ENCODE peak calls at places on chromosomes 16 and 17, in eight cellular contexts. One of them, this sample, is unnamed.

GRCh38 chr16:67528222-67528869 is at the start of gene RIPOR1:
- DNase-seq in pancreas: peak; percentile 67
- DNase-seq in SW480: peak; percentile 43
- DNase-seq in HS-5: no peak
- DNase-seq in NCI-H1417: no peak
- DNase-seq in NCI-H1105: no peak
- DNase-seq in activated CD4-positive, CD25-positive, alpha-beta regulatory T cell: no peak
- DNase-seq in stimulated activated naive CD8-positive, alpha-beta T cell treated with anti-CD3 and anti-CD28 coated beads, Interleukin-15, Interleukin-2, amounts not matched to agents 100 U/mL and 50 U/mL, for 24 hours: peak; percentile 64
- DNase-seq in this sample: peak; percentile 40

GRCh38 chr16:46658925-46659324 is 30.1 kb downstream of the VPS35 start:
- DNase-seq in pancreas: no peak
- DNase-seq in SW480: no peak
- DNase-seq in HS-5: no peak
- DNase-seq in NCI-H1417: no peak
- DNase-seq in NCI-H1105: no peak
- DNase-seq in activated CD4-positive, CD25-positive, alpha-beta regulatory T cell: no peak
- DNase-seq in stimulated activated naive CD8-positive, alpha-beta T cell treated with anti-CD3 and anti-CD28 coated beads, Interleukin-15, Interleukin-2, amounts not matched to agents 100 U/mL and 50 U/mL, for 24 hours: peak; percentile 38
- DNase-seq in this sample: no peak

GRCh38 chr16:29023279-29024278 is 38.7 kb downstream of the LAT start:
- DNase-seq in pancreas: no peak
- DNase-seq in SW480: no peak
- DNase-seq in HS-5: no peak
- DNase-seq in NCI-H1417: no peak
- DNase-seq in NCI-H1105: no peak
- DNase-seq in activated CD4-positive, CD25-positive, alpha-beta regulatory T cell: no peak
- DNase-seq in stimulated activated naive CD8-positive, alpha-beta T cell treated with anti-CD3 and anti-CD28 coated beads, Interleukin-15, Interleukin-2, amounts not matched to agents 100 U/mL and 50 U/mL, for 24 hours: peak; percentile 35
- DNase-seq in this sample: peak; percentile 55

GRCh38 chr17:1294157-1294717 is 14.8 kb downstream of the TRARG1 start:
- DNase-seq in pancreas: no peak
- DNase-seq in SW480: no peak
- DNase-seq in HS-5: no peak
- DNase-seq in NCI-H1417: no peak
- DNase-seq in NCI-H1105: no peak
- DNase-seq in activated CD4-positive, CD25-positive, alpha-beta regulatory T cell: peak; percentile 13
- DNase-seq in stimulated activated naive CD8-positive, alpha-beta T cell treated with anti-CD3 and anti-CD28 coated beads, Interleukin-15, Interleukin-2, amounts not matched to agents 100 U/mL and 50 U/mL, for 24 hours: peak; percentile 56
- DNase-seq in this sample: no peak

GRCh38 chr17:47611372-47612350 is 38.1 kb upstream of the KPNB1 start:
- DNase-seq in pancreas: no peak
- DNase-seq in SW480: no peak
- DNase-seq in HS-5: peak; percentile 16
- DNase-seq in NCI-H1417: no peak
- DNase-seq in NCI-H1105: no peak
- DNase-seq in activated CD4-positive, CD25-positive, alpha-beta regulatory T cell: no peak
- DNase-seq in stimulated activated naive CD8-positive, alpha-beta T cell treated with anti-CD3 and anti-CD28 coated beads, Interleukin-15, Interleukin-2, amounts not matched to agents 100 U/mL and 50 U/mL, for 24 hours: no peak
- DNase-seq in this sample: peak; percentile 32

GRCh38 chr16:46857261-46857962 is 26.4 kb upstream of the C16orf87 start:
- DNase-seq in pancreas: peak; percentile 42
- DNase-seq in SW480: peak; percentile 39
- DNase-seq in HS-5: no peak
- DNase-seq in NCI-H1417: peak; percentile 41
- DNase-seq in NCI-H1105: peak; percentile 39
- DNase-seq in activated CD4-positive, CD25-positive, alpha-beta regulatory T cell: no peak
- DNase-seq in stimulated activated naive CD8-positive, alpha-beta T cell treated with anti-CD3 and anti-CD28 coated beads, Interleukin-15, Interleukin-2, amounts not matched to agents 100 U/mL and 50 U/mL, for 24 hours: no peak
- DNase-seq in this sample: peak; percentile 79

GRCh38 chr16:88703486-88704309 is 2.5 kb downstream of the RNF166 start:
- DNase-seq in pancreas: no peak
- DNase-seq in SW480: no peak
- DNase-seq in HS-5: no peak
- DNase-seq in NCI-H1417: no peak
- DNase-seq in NCI-H1105: no peak
- DNase-seq in activated CD4-positive, CD25-positive, alpha-beta regulatory T cell: peak; percentile 26
- DNase-seq in stimulated activated naive CD8-positive, alpha-beta T cell treated with anti-CD3 and anti-CD28 coated beads, Interleukin-15, Interleukin-2, amounts not matched to agents 100 U/mL and 50 U/mL, for 24 hours: peak; percentile 84
- DNase-seq in this sample: no peak

GRCh38 chr17:4739122-4740024 is at the start of the genes CXCL16 and ZMYND15:
- DNase-seq in pancreas: peak; percentile 51
- DNase-seq in SW480: peak; percentile 39
- DNase-seq in HS-5: no peak
- DNase-seq in NCI-H1417: peak; percentile 4
- DNase-seq in NCI-H1105: peak; percentile 31
- DNase-seq in activated CD4-positive, CD25-positive, alpha-beta regulatory T cell: no peak
- DNase-seq in stimulated activated naive CD8-positive, alpha-beta T cell treated with anti-CD3 and anti-CD28 coated beads, Interleukin-15, Interleukin-2, amounts not matched to agents 100 U/mL and 50 U/mL, for 24 hours: peak; percentile 58
- DNase-seq in this sample: peak; percentile 69

GRCh38 chr16:51374346-51374745 is 223.3 kb upstream of the SALL1 start:
- DNase-seq in pancreas: no peak
- DNase-seq in SW480: peak; percentile 15
- DNase-seq in HS-5: no peak
- DNase-seq in NCI-H1417: no peak
- DNase-seq in NCI-H1105: no peak
- DNase-seq in activated CD4-positive, CD25-positive, alpha-beta regulatory T cell: no peak
- DNase-seq in stimulated activated naive CD8-positive, alpha-beta T cell treated with anti-CD3 and anti-CD28 coated beads, Interleukin-15, Interleukin-2, amounts not matched to agents 100 U/mL and 50 U/mL, for 24 hours: no peak
- DNase-seq in this sample: peak; percentile 75

GRCh38 chr17:65193305-65194293 is 56.4 kb downstream of the RGS9 start:
- DNase-seq in pancreas: no peak
- DNase-seq in SW480: no peak
- DNase-seq in HS-5: no peak
- DNase-seq in NCI-H1417: no peak
- DNase-seq in NCI-H1105: no peak
- DNase-seq in activated CD4-positive, CD25-positive, alpha-beta regulatory T cell: no peak
- DNase-seq in stimulated activated naive CD8-positive, alpha-beta T cell treated with anti-CD3 and anti-CD28 coated beads, Interleukin-15, Interleukin-2, amounts not matched to agents 100 U/mL and 50 U/mL, for 24 hours: no peak
- DNase-seq in this sample: no peak

GRCh38 chr17:4479340-4479981 is 19.2 kb upstream of the SPNS2 start:
- DNase-seq in pancreas: no peak
- DNase-seq in SW480: no peak
- DNase-seq in HS-5: no peak
- DNase-seq in NCI-H1417: no peak
- DNase-seq in NCI-H1105: no peak
- DNase-seq in activated CD4-positive, CD25-positive, alpha-beta regulatory T cell: no peak
- DNase-seq in stimulated activated naive CD8-positive, alpha-beta T cell treated with anti-CD3 and anti-CD28 coated beads, Interleukin-15, Interleukin-2, amounts not matched to agents 100 U/mL and 50 U/mL, for 24 hours: no peak
- DNase-seq in this sample: peak; percentile 36

GRCh38 chr17:79624658-79625478 is 14.0 kb upstream of the RBFOX3 start:
- DNase-seq in pancreas: no peak
- DNase-seq in SW480: no peak
- DNase-seq in HS-5: no peak
- DNase-seq in NCI-H1417: no peak
- DNase-seq in NCI-H1105: no peak
- DNase-seq in activated CD4-positive, CD25-positive, alpha-beta regulatory T cell: no peak
- DNase-seq in stimulated activated naive CD8-positive, alpha-beta T cell treated with anti-CD3 and anti-CD28 coated beads, Interleukin-15, Interleukin-2, amounts not matched to agents 100 U/mL and 50 U/mL, for 24 hours: no peak
- DNase-seq in this sample: no peak

GRCh38 chr17:30921544-30922196 is at the start of gene ADAP2:
- DNase-seq in pancreas: peak; percentile 59
- DNase-seq in SW480: peak; percentile 26
- DNase-seq in HS-5: no peak
- DNase-seq in NCI-H1417: no peak
- DNase-seq in NCI-H1105: no peak
- DNase-seq in activated CD4-positive, CD25-positive, alpha-beta regulatory T cell: no peak
- DNase-seq in stimulated activated naive CD8-positive, alpha-beta T cell treated with anti-CD3 and anti-CD28 coated beads, Interleukin-15, Interleukin-2, amounts not matched to agents 100 U/mL and 50 U/mL, for 24 hours: peak; percentile 14
- DNase-seq in this sample: peak; percentile 55

GRCh38 chr16:680967-681745 is 946 bp downstream of the STUB1 start:
- DNase-seq in pancreas: peak; percentile 71
- DNase-seq in SW480: peak; percentile 54
- DNase-seq in HS-5: no peak
- DNase-seq in NCI-H1417: no peak
- DNase-seq in NCI-H1105: no peak
- DNase-seq in activated CD4-positive, CD25-positive, alpha-beta regulatory T cell: no peak
- DNase-seq in stimulated activated naive CD8-positive, alpha-beta T cell treated with anti-CD3 and anti-CD28 coated beads, Interleukin-15, Interleukin-2, amounts not matched to agents 100 U/mL and 50 U/mL, for 24 hours: no peak
- DNase-seq in this sample: peak; percentile 56

GRCh38 chr16:61998460-61998859 is 37.8 kb downstream of the CDH8 start:
- DNase-seq in pancreas: no peak
- DNase-seq in SW480: no peak
- DNase-seq in HS-5: no peak
- DNase-seq in NCI-H1417: no peak
- DNase-seq in NCI-H1105: no peak
- DNase-seq in activated CD4-positive, CD25-positive, alpha-beta regulatory T cell: no peak
- DNase-seq in stimulated activated naive CD8-positive, alpha-beta T cell treated with anti-CD3 and anti-CD28 coated beads, Interleukin-15, Interleukin-2, amounts not matched to agents 100 U/mL and 50 U/mL, for 24 hours: no peak
- DNase-seq in this sample: no peak

GRCh38 chr17:63120406-63120805 is 154.4 kb downstream of the TANC2 start:
- DNase-seq in pancreas: no peak
- DNase-seq in SW480: no peak
- DNase-seq in HS-5: no peak
- DNase-seq in NCI-H1417: no peak
- DNase-seq in NCI-H1105: no peak
- DNase-seq in activated CD4-positive, CD25-positive, alpha-beta regulatory T cell: no peak
- DNase-seq in stimulated activated naive CD8-positive, alpha-beta T cell treated with anti-CD3 and anti-CD28 coated beads, Interleukin-15, Interleukin-2, amounts not matched to agents 100 U/mL and 50 U/mL, for 24 hours: no peak
- DNase-seq in this sample: no peak

GRCh38 chr17:330993-331701 is 21.5 kb downstream of the RPH3AL start:
- DNase-seq in pancreas: no peak
- DNase-seq in SW480: no peak
- DNase-seq in HS-5: no peak
- DNase-seq in NCI-H1417: no peak
- DNase-seq in NCI-H1105: no peak
- DNase-seq in activated CD4-positive, CD25-positive, alpha-beta regulatory T cell: no peak
- DNase-seq in stimulated activated naive CD8-positive, alpha-beta T cell treated with anti-CD3 and anti-CD28 coated beads, Interleukin-15, Interleukin-2, amounts not matched to agents 100 U/mL and 50 U/mL, for 24 hours: no peak
- DNase-seq in this sample: no peak

GRCh38 chr16:2027024-2028010 is 615 bp downstream of the NHERF2 start:
- DNase-seq in pancreas: no peak
- DNase-seq in SW480: no peak
- DNase-seq in HS-5: no peak
- DNase-seq in NCI-H1417: peak; percentile 43
- DNase-seq in NCI-H1105: no peak
- DNase-seq in activated CD4-positive, CD25-positive, alpha-beta regulatory T cell: no peak
- DNase-seq in stimulated activated naive CD8-positive, alpha-beta T cell treated with anti-CD3 and anti-CD28 coated beads, Interleukin-15, Interleukin-2, amounts not matched to agents 100 U/mL and 50 U/mL, for 24 hours: no peak
- DNase-seq in this sample: peak; percentile 48

GRCh38 chr16:48862087-48862532 is 252.1 kb upstream of the N4BP1 start:
- DNase-seq in pancreas: no peak
- DNase-seq in SW480: peak; percentile 37
- DNase-seq in HS-5: no peak
- DNase-seq in NCI-H1417: no peak
- DNase-seq in NCI-H1105: no peak
- DNase-seq in activated CD4-positive, CD25-positive, alpha-beta regulatory T cell: no peak
- DNase-seq in stimulated activated naive CD8-positive, alpha-beta T cell treated with anti-CD3 and anti-CD28 coated beads, Interleukin-15, Interleukin-2, amounts not matched to agents 100 U/mL and 50 U/mL, for 24 hours: no peak
- DNase-seq in this sample: peak; percentile 38

GRCh38 chr17:29292992-29293889 is 707 bp downstream of the NUFIP2 start:
- DNase-seq in pancreas: peak; percentile 67
- DNase-seq in SW480: peak; percentile 71
- DNase-seq in HS-5: no peak
- DNase-seq in NCI-H1417: peak; percentile 49
- DNase-seq in NCI-H1105: peak; percentile 50
- DNase-seq in activated CD4-positive, CD25-positive, alpha-beta regulatory T cell: peak; percentile 50
- DNase-seq in stimulated activated naive CD8-positive, alpha-beta T cell treated with anti-CD3 and anti-CD28 coated beads, Interleukin-15, Interleukin-2, amounts not matched to agents 100 U/mL and 50 U/mL, for 24 hours: peak; percentile 73
- DNase-seq in this sample: peak; percentile 65

GRCh38 chr17:28985950-28986713 is 19.7 kb downstream of the SEZ6 start:
- DNase-seq in pancreas: no peak
- DNase-seq in SW480: no peak
- DNase-seq in HS-5: no peak
- DNase-seq in NCI-H1417: peak; percentile 52
- DNase-seq in NCI-H1105: no peak
- DNase-seq in activated CD4-positive, CD25-positive, alpha-beta regulatory T cell: no peak
- DNase-seq in stimulated activated naive CD8-positive, alpha-beta T cell treated with anti-CD3 and anti-CD28 coated beads, Interleukin-15, Interleukin-2, amounts not matched to agents 100 U/mL and 50 U/mL, for 24 hours: no peak
- DNase-seq in this sample: no peak

GRCh38 chr17:10398352-10398751 is 23.4 kb downstream of the MYH8 start:
- DNase-seq in pancreas: no peak
- DNase-seq in SW480: no peak
- DNase-seq in HS-5: no peak
- DNase-seq in NCI-H1417: no peak
- DNase-seq in NCI-H1105: no peak
- DNase-seq in activated CD4-positive, CD25-positive, alpha-beta regulatory T cell: no peak
- DNase-seq in stimulated activated naive CD8-positive, alpha-beta T cell treated with anti-CD3 and anti-CD28 coated beads, Interleukin-15, Interleukin-2, amounts not matched to agents 100 U/mL and 50 U/mL, for 24 hours: no peak
- DNase-seq in this sample: no peak

GRCh38 chr16:75732871-75733270 is 6.6 kb upstream of the CPHXL start:
- DNase-seq in pancreas: no peak
- DNase-seq in SW480: no peak
- DNase-seq in HS-5: no peak
- DNase-seq in NCI-H1417: no peak
- DNase-seq in NCI-H1105: no peak
- DNase-seq in activated CD4-positive, CD25-positive, alpha-beta regulatory T cell: no peak
- DNase-seq in stimulated activated naive CD8-positive, alpha-beta T cell treated with anti-CD3 and anti-CD28 coated beads, Interleukin-15, Interleukin-2, amounts not matched to agents 100 U/mL and 50 U/mL, for 24 hours: no peak
- DNase-seq in this sample: no peak

GRCh38 chr16:3800477-3801270 is 79.8 kb downstream of the CREBBP start:
- DNase-seq in pancreas: no peak
- DNase-seq in SW480: no peak
- DNase-seq in HS-5: no peak
- DNase-seq in NCI-H1417: no peak
- DNase-seq in NCI-H1105: no peak
- DNase-seq in activated CD4-positive, CD25-positive, alpha-beta regulatory T cell: no peak
- DNase-seq in stimulated activated naive CD8-positive, alpha-beta T cell treated with anti-CD3 and anti-CD28 coated beads, Interleukin-15, Interleukin-2, amounts not matched to agents 100 U/mL and 50 U/mL, for 24 hours: no peak
- DNase-seq in this sample: no peak

GRCh38 chr16:27476240-27476639 is 73.5 kb downstream of the GTF3C1 start:
- DNase-seq in pancreas: no peak
- DNase-seq in SW480: no peak
- DNase-seq in HS-5: no peak
- DNase-seq in NCI-H1417: no peak
- DNase-seq in NCI-H1105: no peak
- DNase-seq in activated CD4-positive, CD25-positive, alpha-beta regulatory T cell: no peak
- DNase-seq in stimulated activated naive CD8-positive, alpha-beta T cell treated with anti-CD3 and anti-CD28 coated beads, Interleukin-15, Interleukin-2, amounts not matched to agents 100 U/mL and 50 U/mL, for 24 hours: no peak
- DNase-seq in this sample: no peak

GRCh38 chr17:78130080-78130438 is 512 bp upstream of the TMC8 start:
- DNase-seq in pancreas: no peak
- DNase-seq in SW480: no peak
- DNase-seq in HS-5: no peak
- DNase-seq in NCI-H1417: no peak
- DNase-seq in NCI-H1105: no peak
- DNase-seq in activated CD4-positive, CD25-positive, alpha-beta regulatory T cell: no peak
- DNase-seq in stimulated activated naive CD8-positive, alpha-beta T cell treated with anti-CD3 and anti-CD28 coated beads, Interleukin-15, Interleukin-2, amounts not matched to agents 100 U/mL and 50 U/mL, for 24 hours: no peak
- DNase-seq in this sample: no peak

GRCh38 chr17:44132275-44132821 is 8.9 kb upstream of the HDAC5 start:
- DNase-seq in pancreas: no peak
- DNase-seq in SW480: no peak
- DNase-seq in HS-5: no peak
- DNase-seq in NCI-H1417: no peak
- DNase-seq in NCI-H1105: no peak
- DNase-seq in activated CD4-positive, CD25-positive, alpha-beta regulatory T cell: no peak
- DNase-seq in stimulated activated naive CD8-positive, alpha-beta T cell treated with anti-CD3 and anti-CD28 coated beads, Interleukin-15, Interleukin-2, amounts not matched to agents 100 U/mL and 50 U/mL, for 24 hours: no peak
- DNase-seq in this sample: no peak

GRCh38 chr17:17767096-17767470 is 69.7 kb downstream of the SREBF1 start:
- DNase-seq in pancreas: no peak
- DNase-seq in SW480: no peak
- DNase-seq in HS-5: no peak
- DNase-seq in NCI-H1417: no peak
- DNase-seq in NCI-H1105: no peak
- DNase-seq in activated CD4-positive, CD25-positive, alpha-beta regulatory T cell: no peak
- DNase-seq in stimulated activated naive CD8-positive, alpha-beta T cell treated with anti-CD3 and anti-CD28 coated beads, Interleukin-15, Interleukin-2, amounts not matched to agents 100 U/mL and 50 U/mL, for 24 hours: no peak
- DNase-seq in this sample: no peak

GRCh38 chr16:29107299-29107698 is 122.4 kb downstream of the LAT start:
- DNase-seq in pancreas: no peak
- DNase-seq in SW480: no peak
- DNase-seq in HS-5: no peak
- DNase-seq in NCI-H1417: no peak
- DNase-seq in NCI-H1105: no peak
- DNase-seq in activated CD4-positive, CD25-positive, alpha-beta regulatory T cell: no peak
- DNase-seq in stimulated activated naive CD8-positive, alpha-beta T cell treated with anti-CD3 and anti-CD28 coated beads, Interleukin-15, Interleukin-2, amounts not matched to agents 100 U/mL and 50 U/mL, for 24 hours: no peak
- DNase-seq in this sample: no peak

GRCh38 chr17:39744836-39745215 is 7.1 kb downstream of the GRB7 start:
- DNase-seq in pancreas: no peak
- DNase-seq in SW480: no peak
- DNase-seq in HS-5: no peak
- DNase-seq in NCI-H1417: no peak
- DNase-seq in NCI-H1105: no peak
- DNase-seq in activated CD4-positive, CD25-positive, alpha-beta regulatory T cell: no peak
- DNase-seq in stimulated activated naive CD8-positive, alpha-beta T cell treated with anti-CD3 and anti-CD28 coated beads, Interleukin-15, Interleukin-2, amounts not matched to agents 100 U/mL and 50 U/mL, for 24 hours: no peak
- DNase-seq in this sample: no peak

GRCh38 chr16:89350701-89351380 is 133.3 kb downstream of the ZNF778 start:
- DNase-seq in pancreas: no peak
- DNase-seq in SW480: peak; percentile 16
- DNase-seq in HS-5: no peak
- DNase-seq in NCI-H1417: no peak
- DNase-seq in NCI-H1105: no peak
- DNase-seq in activated CD4-positive, CD25-positive, alpha-beta regulatory T cell: no peak
- DNase-seq in stimulated activated naive CD8-positive, alpha-beta T cell treated with anti-CD3 and anti-CD28 coated beads, Interleukin-15, Interleukin-2, amounts not matched to agents 100 U/mL and 50 U/mL, for 24 hours: peak; percentile 58
- DNase-seq in this sample: peak; percentile 77

GRCh38 chr17:17866897-17867296 is 30.1 kb upstream of the SREBF1 start:
- DNase-seq in pancreas: no peak
- DNase-seq in SW480: no peak
- DNase-seq in HS-5: no peak
- DNase-seq in NCI-H1417: no peak
- DNase-seq in NCI-H1105: no peak
- DNase-seq in activated CD4-positive, CD25-positive, alpha-beta regulatory T cell: no peak
- DNase-seq in stimulated activated naive CD8-positive, alpha-beta T cell treated with anti-CD3 and anti-CD28 coated beads, Interleukin-15, Interleukin-2, amounts not matched to agents 100 U/mL and 50 U/mL, for 24 hours: no peak
- DNase-seq in this sample: no peak

GRCh38 chr17:62792122-62792800 is 15.9 kb downstream of the MARCHF10 start:
- DNase-seq in pancreas: peak; percentile 63
- DNase-seq in SW480: peak; percentile 79
- DNase-seq in HS-5: peak; percentile 95
- DNase-seq in NCI-H1417: no peak
- DNase-seq in NCI-H1105: no peak
- DNase-seq in activated CD4-positive, CD25-positive, alpha-beta regulatory T cell: no peak
- DNase-seq in stimulated activated naive CD8-positive, alpha-beta T cell treated with anti-CD3 and anti-CD28 coated beads, Interleukin-15, Interleukin-2, amounts not matched to agents 100 U/mL and 50 U/mL, for 24 hours: no peak
- DNase-seq in this sample: peak; percentile 91

GRCh38 chr16:16105646-16106045 is 117.6 kb downstream of the ABCC6 start:
- DNase-seq in pancreas: no peak
- DNase-seq in SW480: no peak
- DNase-seq in HS-5: no peak
- DNase-seq in NCI-H1417: no peak
- DNase-seq in NCI-H1105: no peak
- DNase-seq in activated CD4-positive, CD25-positive, alpha-beta regulatory T cell: no peak
- DNase-seq in stimulated activated naive CD8-positive, alpha-beta T cell treated with anti-CD3 and anti-CD28 coated beads, Interleukin-15, Interleukin-2, amounts not matched to agents 100 U/mL and 50 U/mL, for 24 hours: no peak
- DNase-seq in this sample: no peak

This sample was measured in kidney tubule cell.